ENCODE peak calls at places on chromosomes 3 and 15, in four cellular contexts. H is cardiac muscle cell; A is esophagus squamous epithelium; C is CD8-positive, alpha-beta T cell. W is an unnamed sample.

GRCh38 chr3:46423588-46423987 is 16.5 kb downstream of the CCRL2 start:
- DNase-seq in H (no peak), A (no peak), C (no peak), W (no peak)

GRCh38 chr3:41126475-41126874 is 72.8 kb upstream of the CTNNB1 start:
- DNase-seq in H (no peak), A (no peak), C (no peak), W (no peak)

GRCh38 chr3:170634663-170635096 is 48.8 kb upstream of the SLC7A14 start:
- DNase-seq in H (no peak), A (no peak), C (no peak), W (no peak)

GRCh38 chr3:67472674-67473201 is 181.7 kb downstream of the SUCLG2 start:
- DNase-seq in H (no peak), A (no peak), C (no peak), W (no peak)

GRCh38 chr3:13152826-13153710 is 79.8 kb upstream of the IQSEC1 start:
- DNase-seq in H (no peak), A (no peak), C (no peak), W (no peak)

GRCh38 chr3:13217736-13218540 is 144.7 kb upstream of the IQSEC1 start:
- DNase-seq in H (no peak), A (no peak), C (no peak), W (no peak)

GRCh38 chr3:111695584-111696213 is 100.6 kb upstream of the ZBED2 start:
- DNase-seq in H (no peak), A (no peak), C (no peak), W (no peak)

GRCh38 chr3:189683576-189684255 is 52.5 kb downstream of the TP63 start:
- DNase-seq in H (no peak), A (no peak), C (no peak), W (no peak)

GRCh38 chr15:90213818-90214204 is 12.7 kb downstream of the SEMA4B start:
- DNase-seq in H (peak; percentile 26), A (no peak), C (no peak), W (no peak)

GRCh38 chr15:71109130-71109529 is 6.1 kb upstream of the THSD4 start:
- DNase-seq in H (no peak), A (no peak), C (no peak), W (no peak)

GRCh38 chr3:87413821-87414220 is 137.4 kb upstream of the POU1F1 start:
- DNase-seq in H (no peak), A (no peak), C (no peak), W (no peak)

GRCh38 chr3:141237701-141238521 is 6.3 kb downstream of the PXYLP1 start:
- DNase-seq in H (peak; percentile 36), A (no peak), C (no peak), W (no peak)

GRCh38 chr3:77648214-77648613 is 608.3 kb downstream of the ROBO2 start:
- DNase-seq in H (no peak), A (no peak), C (no peak), W (no peak)

GRCh38 chr3:100069472-100069871 is 44.8 kb downstream of the FILIP1L start:
- DNase-seq in H (no peak), A (no peak), C (no peak), W (no peak)

DNA sequence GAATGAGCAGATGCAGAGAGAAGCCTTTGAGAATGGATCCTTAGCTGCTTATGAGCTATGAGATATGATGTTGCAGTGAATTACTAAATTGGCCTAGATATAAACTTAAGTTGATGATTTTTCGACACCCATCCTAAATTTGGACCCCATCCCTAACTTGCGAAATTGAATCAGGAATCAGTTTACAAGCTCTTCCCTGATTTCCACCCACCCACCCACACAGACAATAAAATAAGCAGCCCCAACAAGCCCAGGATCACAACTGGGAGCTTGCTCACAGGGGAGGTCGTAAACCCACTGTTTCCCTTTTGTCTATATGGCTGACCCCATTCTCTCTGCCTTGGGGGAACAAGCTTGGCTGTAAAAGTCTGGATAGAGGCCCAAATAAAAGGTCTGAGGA is 57.3 kb downstream of the GREM1 start:
- DNase-seq in H (no peak), A (no peak), C (no peak), W (no peak)
- TF ChIP-seq CTCF in H (no peak), A (no peak), C (no peak), W (no peak)

GRCh38 chr3:179045719-179046402 is 25.7 kb downstream of the ZMAT3 start:
- DNase-seq in H (peak; percentile 19), A (no peak), C (no peak), W (no peak)
- H3K9me3 ChIP-seq in H (no peaks in the 10 kb centered on the region), A (no peaks in the 10 kb centered on the region), C (no peaks in the 10 kb centered on the region), W (no peaks in the 10 kb centered on the region)

GRCh38 chr3:190864002-190864401 is 1.5 kb upstream of the GMNC start:
- DNase-seq in H (no peak), A (no peak), C (no peak), W (no peak)
- TF ChIP-seq CTCF in H (no peak), A (no peak), C (no peak), W (no peak)

GRCh38 chr15:26455828-26456227 is 317.0 kb downstream of the GABRB3 start:
- DNase-seq in H (no peak), A (no peak), C (no peak), W (no peak)

GRCh38 chr15:26453914-26454313 is 319.0 kb downstream of the GABRB3 start:
- DNase-seq in H (peak; percentile 56), A (no peak), C (no peak), W (no peak)

GRCh38 chr15:26449296-26449695 is 323.6 kb downstream of the GABRB3 start:
- DNase-seq in H (no peak), A (no peak), C (no peak), W (no peak)

DNA sequence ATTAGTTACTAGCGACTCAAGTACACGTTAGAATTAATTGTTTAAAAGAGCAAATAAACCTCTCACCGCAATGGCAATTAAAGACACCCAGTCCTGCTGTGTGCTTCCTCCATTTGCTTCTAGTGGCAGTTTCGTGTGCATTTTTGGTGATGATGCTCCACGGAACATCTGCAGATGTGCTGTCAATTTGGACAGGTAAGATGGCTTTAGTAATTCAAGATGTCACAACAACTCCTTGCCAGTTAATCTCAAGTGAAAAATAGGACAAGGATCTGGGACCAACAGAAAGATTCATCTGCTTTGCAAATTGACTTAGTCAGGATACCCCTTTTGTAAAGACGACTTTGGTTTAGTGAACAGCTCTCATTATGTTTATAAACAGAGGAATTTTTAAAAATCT is 320.9 kb downstream of the GABRB3 start:
- DNase-seq in H (no peak), A (no peak), C (no peak), W (no peak)
- H3K9me3 ChIP-seq in H (no peaks in the 10 kb centered on the region), A (no peaks in the 10 kb centered on the region), C (peaks cover 3% of the 10 kb centered on the region), W (no peaks in the 10 kb centered on the region)

GRCh38 chr3:51307458-51307857 is 77.6 kb upstream of the MANF start:
- DNase-seq in H (no peak), A (no peak), C (no peak), W (no peak)

GRCh38 chr3:51306093-51306492 is 79.0 kb upstream of the MANF start:
- DNase-seq in H (no peak), A (no peak), C (no peak), W (no peak)

GRCh38 chr3:51311055-51311454 is 74.0 kb upstream of the MANF start:
- DNase-seq in H (peak; percentile 28), A (no peak), C (no peak), W (no peak)
- TF ChIP-seq CTCF in H (peak; percentile 41), A (no peak), C (peak; percentile 31), W (no peak)

GRCh38 chr15:73550190-73550589 is 83.0 kb downstream of the NPTN start:
- DNase-seq in H (no peak), A (no peak), C (no peak), W (no peak)

GRCh38 chr15:73560501-73561117 is 72.6 kb downstream of the NPTN start:
- DNase-seq in H (peak; percentile 71), A (no peak), C (no peak), W (no peak)

GRCh38 chr15:73558529-73558928 is 74.7 kb downstream of the NPTN start:
- DNase-seq in H (no peak), A (no peak), C (no peak), W (no peak)

GRCh38 chr15:73555080-73555479 is 78.1 kb downstream of the NPTN start:
- DNase-seq in H (no peak), A (no peak), C (no peak), W (no peak)
- H3K9me3 ChIP-seq in H (no peaks in the 10 kb centered on the region), A (no peaks in the 10 kb centered on the region), C (no peaks in the 10 kb centered on the region), W (no peaks in the 10 kb centered on the region)

GRCh38 chr3:129120254-129121004 is 1.2 kb downstream of the RAB43 start:
- DNase-seq in H (peak; percentile 76), A (peak; percentile 63), C (peak; percentile 92), W (peak; percentile 68)
- TF ChIP-seq CTCF in H (peak; percentile 17), A (no peak), C (peak; percentile 26), W (peak; percentile 44)

GRCh38 chr3:138768126-138768525 is 66.6 kb downstream of the PIK3CB start:
- DNase-seq in H (no peak), A (no peak), C (no peak), W (no peak)
- H3K9me3 ChIP-seq in H (no peaks in the 10 kb centered on the region), A (peaks cover 7% of the 10 kb centered on the region), C (no peaks in the 10 kb centered on the region), W (peaks cover 3% of the 10 kb centered on the region)